ENCODE peak calls at places on chromosomes 12 and 14, in eight cellular contexts. T is mammary epithelial cell, C is right lobe of liver, G is PC-3, J is ascending aorta, U is breast epithelium, K is fibroblast of lung, R is cardiac muscle cell. X is an unnamed sample.
A peak's percentile ranks its signal among the peaks of the same experiment; 100 is the strongest.

GRCh38 chr12:74021937-74022336 is 515.7 kb upstream of the ATXN7L3B start:
- DNase-seq in T (peak; percentile 55), G (peak; percentile 84), C (peak; percentile 71), U (no peak), K (peak; percentile 51), R (peak; percentile 35), J (no peak), X (peak; percentile 82)

GRCh38 chr12:108633534-108634224 is at the start of gene SELPLG:
- DNase-seq in K (no peak), R (no peak), G (no peak), U (peak; percentile 50), C (peak; percentile 66), T (no peak), J (peak; percentile 79), X (peak; percentile 93)

GRCh38 chr12:11958216-11959091 is 112.3 kb upstream of the BCL2L14 start:
- DNase-seq in C (no peak), T (peak; percentile 96), J (no peak), R (peak; percentile 92), U (no peak), K (peak; percentile 96), G (peak; percentile 81), X (no peak)

GRCh38 chr14:89165189-89165809 is 251.7 kb downstream of the FOXN3 start:
- DNase-seq in J (no peak), T (no peak), U (no peak), R (peak; percentile 23), G (no peak), K (no peak), C (no peak), X (no peak)

GRCh38 chr12:117718141-117718540 is 250.6 kb downstream of the KSR2 start:
- DNase-seq in G (no peak), C (no peak), K (peak; percentile 4), T (no peak), U (no peak), J (no peak), R (no peak), X (no peak)

GRCh38 chr14:85934123-85934885 is 404.4 kb downstream of the FLRT2 start:
- DNase-seq in K (peak; percentile 0), R (peak; percentile 1), C (peak; percentile 60), U (no peak), J (no peak), T (no peak), G (peak; percentile 42), X (no peak)

GRCh38 chr12:132256646-132257045 is 72.7 kb downstream of the GALNT9 start:
- DNase-seq in U (no peak), G (no peak), T (no peak), C (no peak), K (no peak), R (no peak), J (no peak), X (peak; percentile 22)

GRCh38 chr12:105774037-105774436 is 364.7 kb downstream of the NUAK1 start:
- DNase-seq in T (no peak), J (no peak), U (no peak), K (no peak), R (no peak), C (no peak), G (no peak), X (no peak)

GRCh38 chr14:61178226-61179060 is 102.7 kb downstream of the TMEM30B start:
- DNase-seq in U (peak; percentile 53), C (no peak), G (peak; percentile 99), K (peak; percentile 98), J (peak; percentile 80), T (peak; percentile 94), R (peak; percentile 92), X (no peak)

GRCh38 chr12:113456761-113457160 is 14.9 kb downstream of the LHX5 start:
- DNase-seq in K (no peak), G (no peak), T (no peak), C (no peak), U (no peak), R (no peak), J (no peak), X (no peak)

GRCh38 chr14:32244404-32244803 is 41.3 kb upstream of the RNU6-8 start:
- DNase-seq in U (no peak), G (peak; percentile 44), T (no peak), R (peak; percentile 35), C (no peak), J (no peak), K (no peak), X (no peak)

GRCh38 chr14:63421919-63422318 is 103.2 kb upstream of the GPHB5 start:
- DNase-seq in J (no peak), U (no peak), T (no peak), G (no peak), R (no peak), K (no peak), C (no peak), X (no peak)
- H3K4me3 ChIP-seq in J (no peak overlapping the region), U (no peak overlapping the region), T (no peak overlapping the region), G (no peak overlapping the region), R (no peak overlapping the region), K (no peak overlapping the region), C (no peak overlapping the region), X (no peak overlapping the region)

GRCh38 chr14:22482085-22482694 is 106.8 kb downstream of the DAD1 start:
- DNase-seq in U (no peak), G (no peak), T (no peak), K (no peak), J (no peak), C (no peak), R (no peak), X (no peak)
- H3K27ac ChIP-seq in U (peak overlapping the region; percentile 72), G (no peak overlapping the region), T (no peak overlapping the region), K (no peak overlapping the region), J (no peak overlapping the region), C (no peak overlapping the region), R (no peak overlapping the region), X (no peak overlapping the region)

GRCh38 chr12:1605129-1606020 is 11.0 kb upstream of the FBXL14 start:
- DNase-seq in C (peak; percentile 81), U (peak; percentile 79), G (peak; percentile 84), K (peak; percentile 79), R (peak; percentile 86), T (peak; percentile 77), J (peak; percentile 83), X (peak; percentile 72)

GRCh38 chr12:1604464-1604863 is 10.1 kb upstream of the FBXL14 start:
- DNase-seq in T (no peak), J (no peak), R (no peak), G (no peak), K (no peak), U (no peak), C (no peak), X (no peak)

GRCh38 chr12:1607940-1608782 is 13.8 kb upstream of the FBXL14 start:
- DNase-seq in K (no peak), G (no peak), C (no peak), U (no peak), T (no peak), R (peak; percentile 55), J (no peak), X (no peak)

GRCh38 chr12:1603621-1604020 is 9.2 kb upstream of the FBXL14 start:
- DNase-seq in K (no peak), G (no peak), R (no peak), T (no peak), U (no peak), J (no peak), C (no peak), X (no peak)

GRCh38 chr12:1606021-1606622 is 11.7 kb upstream of the FBXL14 start:
- DNase-seq in G (peak; percentile 92), T (peak; percentile 92), U (peak; percentile 83), C (peak; percentile 96), J (peak; percentile 95), K (peak; percentile 83), R (peak; percentile 91), X (peak; percentile 91)
- H3K4me3 ChIP-seq in G (peak overlapping the region; percentile 66), T (peak overlapping the region; percentile 30), U (peak overlapping the region; percentile 43), C (peak overlapping the region; percentile 40), J (peak overlapping the region; percentile 35), K (peak overlapping the region; percentile 37), R (peak overlapping the region; percentile 17), X (peak overlapping the region; percentile 24)

GRCh38 chr14:52185178-52185577 is 82.3 kb upstream of the PTGDR start:
- DNase-seq in G (no peak), J (no peak), K (no peak), C (no peak), R (no peak), T (peak; percentile 16), U (no peak), X (no peak)
- H3K27ac ChIP-seq in G (no peak overlapping the region), J (no peak overlapping the region), K (no peak overlapping the region), C (no peak overlapping the region), R (no peak overlapping the region), T (no peak overlapping the region), U (no peak overlapping the region), X (no peak overlapping the region)

DNA sequence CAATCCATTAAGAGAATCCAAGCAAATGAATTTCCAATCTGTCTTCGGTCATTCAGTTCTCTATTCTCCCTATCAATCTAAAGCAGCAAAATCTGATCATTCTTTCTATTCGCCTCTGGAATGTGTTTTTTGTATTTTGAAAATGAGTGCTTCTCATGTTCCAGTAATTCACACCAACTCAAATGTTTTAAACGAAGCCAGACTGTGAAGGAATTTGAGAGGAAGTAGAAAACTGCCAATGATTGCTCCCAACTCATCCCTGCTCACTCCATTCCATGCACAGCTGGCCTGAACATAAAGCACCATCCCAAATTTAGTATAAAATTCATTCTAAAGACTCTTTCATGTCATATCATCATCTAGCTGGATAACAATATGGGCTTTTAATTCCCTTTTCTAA is 123.8 kb downstream of the DUSP6 start:
- DNase-seq in J (no peak), U (no peak), T (no peak), R (no peak), G (no peak), C (no peak), K (no peak), X (no peak)
- H3K4me3 ChIP-seq in J (no peak overlapping the region), U (no peak overlapping the region), T (no peak overlapping the region), R (no peak overlapping the region), G (no peak overlapping the region), C (no peak overlapping the region), K (no peak overlapping the region), X (no peak overlapping the region)

GRCh38 chr12:15273896-15274295 is 48.4 kb upstream of the PTPRO start:
- DNase-seq in T (no peak), R (no peak), G (no peak), U (no peak), J (no peak), C (no peak), K (no peak), X (no peak)

GRCh38 chr12:15274561-15274967 is 47.7 kb upstream of the PTPRO start:
- DNase-seq in R (no peak), T (peak; percentile 85), G (peak; percentile 79), C (no peak), J (peak; percentile 79), K (no peak), U (no peak), X (no peak)

GRCh38 chr12:15280930-15281329 is 41.4 kb upstream of the PTPRO start:
- DNase-seq in T (no peak), R (no peak), K (no peak), U (no peak), C (no peak), G (no peak), J (no peak), X (no peak)

GRCh38 chr12:15276088-15276698 is 46.1 kb upstream of the PTPRO start:
- DNase-seq in R (peak; percentile 61), J (no peak), C (no peak), K (peak; percentile 19), U (no peak), T (peak; percentile 48), G (peak; percentile 70), X (no peak)

GRCh38 chr12:15278816-15279658 is 43.3 kb upstream of the PTPRO start:
- DNase-seq in T (peak; percentile 87), K (peak; percentile 89), R (peak; percentile 85), C (peak; percentile 54), U (peak; percentile 82), J (peak; percentile 94), G (peak; percentile 88), X (peak; percentile 87)
- H3K27ac ChIP-seq in T (peak overlapping the region; percentile 72), K (no peak overlapping the region), R (no peak overlapping the region), C (no peak overlapping the region), U (peak overlapping the region; percentile 75), J (peak overlapping the region; percentile 92), G (peak overlapping the region; percentile 98), X (peak overlapping the region; percentile 14)

X was measured in left lung.